ENCODE peak calls at places on chromosome 11, in six cellular contexts. S is retinal pigment epithelial cell, H is GM13976, O is mucosa of descending colon, I is left ventricle myocardium inferior, W is Calu3. U is an unnamed sample.
A peak's percentile ranks its signal among the peaks of the same experiment; 100 is the strongest.

GRCh38 chr11:111403021-111403725 is 24.1 kb upstream of the POU2AF1 start:
- DNase-seq in O (no peak), W (no peak), H (no peak), S (no peak), I (no peak), U (no peak)

GRCh38 chr11:114315749-114316368 is 19.7 kb downstream of the NNMT start:
- DNase-seq in H (no peak), I (no peak), W (no peak), S (no peak), O (peak; percentile 31), U (no peak)

GRCh38 chr11:3732671-3733070 is 61.5 kb upstream of the CHRNA10 start:
- DNase-seq in W (no peak), S (no peak), H (no peak), I (no peak), O (no peak), U (no peak)

GRCh38 chr11:119635776-119636175 is 93.2 kb downstream of the NECTIN1 start:
- DNase-seq in O (no peak), W (no peak), S (no peak), H (no peak), I (no peak), U (no peak)

GRCh38 chr11:16815047-16815767 is 76.8 kb downstream of the C11orf58 start:
- DNase-seq in I (peak; percentile 71), S (no peak), H (no peak), O (peak; percentile 39), W (no peak), U (no peak)

GRCh38 chr11:115761348-115761747 is 257.1 kb upstream of the CADM1 start:
- DNase-seq in W (no peak), I (no peak), S (no peak), O (no peak), H (no peak), U (no peak)

GRCh38 chr11:47216141-47216798 is 1.5 kb downstream of the DDB2 start:
- DNase-seq in W (peak; percentile 73), S (peak; percentile 57), H (peak; percentile 60), O (peak; percentile 78), I (no peak), U (no peak)

GRCh38 chr11:93541884-93542752 is 1.1 kb downstream of the SMCO4 start:
- DNase-seq in O (peak; percentile 54), H (peak; percentile 74), I (peak; percentile 45), S (no peak), W (peak; percentile 24), U (peak; percentile 45)

GRCh38 chr11:1062075-1062820 is 12.4 kb upstream of the MUC2 start:
- DNase-seq in W (no peak), S (no peak), O (no peak), I (no peak), H (no peak), U (no peak)

GRCh38 chr11:91932151-91932821 is 292.3 kb upstream of the FAT3 start:
- DNase-seq in S (no peak), H (no peak), W (no peak), I (no peak), O (no peak), U (no peak)

GRCh38 chr11:535519-536454 is at the start of gene HRAS:
- DNase-seq in O (peak; percentile 94), I (peak; percentile 95), W (peak; percentile 98), S (peak; percentile 66), H (peak; percentile 100), U (peak; percentile 98)

GRCh38 chr11:77353131-77353530 is 51.6 kb upstream of the GDPD4 start:
- DNase-seq in O (no peak), W (no peak), H (no peak), S (no peak), I (no peak), U (no peak)

GRCh38 chr11:43923327-43924111 is 18.9 kb upstream of the C11orf96 start:
- DNase-seq in W (no peak), O (no peak), S (no peak), H (no peak), I (peak; percentile 49), U (no peak)

GRCh38 chr11:27525824-27526516 is 19.4 kb upstream of the LIN7C start:
- DNase-seq in O (no peak), S (no peak), W (no peak), H (no peak), I (peak; percentile 34), U (no peak)

GRCh38 chr11:27518522-27518921 is 12.0 kb upstream of the LIN7C start:
- DNase-seq in W (no peak), S (no peak), I (no peak), H (no peak), O (no peak), U (no peak)

GRCh38 chr11:27528711-27529110 is 22.1 kb upstream of the LIN7C start:
- DNase-seq in O (no peak), S (no peak), W (no peak), I (no peak), H (no peak), U (no peak)

GRCh38 chr11:27520226-27520625 is 13.7 kb upstream of the LIN7C start:
- DNase-seq in H (no peak), S (no peak), O (no peak), I (no peak), W (no peak), U (no peak)

GRCh38 chr11:27524155-27524554 is 17.6 kb upstream of the LIN7C start:
- DNase-seq in H (no peak), O (no peak), S (no peak), W (no peak), I (no peak), U (no peak)
- TF ChIP-seq CTCF in H (no peak), O (no peak), S (peak; percentile 39), W (no peak), I (peak; percentile 17), U (no peak)

DNA sequence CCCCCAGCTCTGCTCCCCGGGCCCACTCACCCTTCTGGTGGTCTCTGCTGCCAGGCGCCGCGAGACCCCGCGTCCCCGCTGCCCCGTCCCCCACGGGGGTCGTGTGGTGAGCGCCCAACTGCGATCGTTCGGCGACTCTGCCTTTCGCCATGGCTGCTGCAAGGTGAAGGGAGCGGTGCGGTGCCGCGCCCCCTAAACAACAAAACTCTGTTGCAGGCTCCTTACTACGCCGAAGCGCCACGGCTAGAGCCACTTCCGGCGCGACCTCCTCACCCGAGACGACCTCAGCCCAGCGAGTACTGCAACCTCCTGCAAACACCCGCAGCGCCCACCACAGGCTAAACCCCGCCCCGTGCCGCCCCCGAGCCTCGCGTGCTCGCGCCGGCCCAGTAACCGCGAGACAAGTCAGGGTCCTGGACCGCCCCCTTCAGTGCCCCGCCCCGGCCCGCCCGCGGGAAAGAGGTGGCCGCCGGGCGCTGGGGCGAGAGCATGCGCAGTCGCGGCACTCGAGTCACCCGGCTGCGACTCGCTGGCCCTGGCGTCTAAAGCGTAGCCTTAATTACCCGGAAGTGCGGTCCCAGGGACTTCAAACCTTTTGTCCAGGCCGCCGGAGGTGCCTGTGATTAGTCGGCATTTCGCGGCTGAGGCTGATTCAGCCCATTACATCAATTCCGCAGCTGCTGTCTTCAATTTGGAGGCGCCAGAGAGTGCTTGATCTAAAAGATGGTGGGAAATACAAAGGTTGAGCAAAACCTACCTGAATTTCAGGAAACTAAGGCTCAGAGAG is at the start of gene TMEM41B:
- DNase-seq in I (peak; percentile 99), S (peak; percentile 96), O (peak; percentile 98), H (peak; percentile 100), W (peak; percentile 99), U (peak; percentile 100)
- TF ChIP-seq CTCF in I (peak; percentile 22), S (peak; percentile 24), O (no peak), H (no peak), W (no peak), U (peak; percentile 16)

GRCh38 chr11:86191874-86192273 is 52.7 kb upstream of the EED start:
- DNase-seq in I (no peak), H (no peak), S (no peak), O (no peak), W (no peak), U (no peak)
- TF ChIP-seq CTCF in I (no peak), H (no peak), S (no peak), O (no peak), W (no peak), U (no peak)

DNA sequence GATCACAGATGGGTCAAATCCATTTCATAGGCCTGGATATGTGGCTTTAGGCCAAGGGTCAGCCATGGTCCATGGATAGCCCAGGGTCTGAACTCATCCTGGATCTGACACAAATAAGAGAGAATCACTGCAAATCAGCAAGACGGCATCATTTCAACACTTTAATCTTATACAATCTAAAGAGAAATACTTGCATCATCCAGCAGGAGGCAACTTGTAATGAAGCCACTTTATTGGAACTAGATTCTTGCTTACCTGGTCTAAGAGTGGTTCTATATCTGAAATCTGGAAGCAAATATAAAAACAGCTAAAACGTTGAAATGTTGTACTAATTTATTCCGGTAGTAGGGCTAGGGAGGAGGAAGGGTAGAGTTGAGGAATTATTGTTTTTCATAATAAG is 870.1 kb downstream of the JRKL start:
- DNase-seq in W (no peak), O (no peak), S (no peak), I (no peak), H (no peak), U (no peak)
- TF ChIP-seq CTCF in W (no peak), O (no peak), S (no peak), I (no peak), H (no peak), U (peak; percentile 46)

GRCh38 chr11:34855754-34856095 is 60.5 kb downstream of the APIP start:
- DNase-seq in O (no peak), H (no peak), I (no peak), S (no peak), W (no peak), U (no peak)
- TF ChIP-seq CTCF in O (no peak), H (no peak), I (no peak), S (no peak), W (no peak), U (no peak)

U was measured in endothelial cell.